ENCODE peak calls at places on chromosomes 4 and X, in eight cellular contexts. One of them, this sample, is unnamed.

GRCh38 chr4:42417491-42417890 is 20.2 kb downstream of the SHISA3 start:
- DNase-seq in cardiac muscle cell: no peak
- DNase-seq in NT2/D1: no peak
- DNase-seq in naive thymus-derived CD4-positive, alpha-beta T cell: no peak
- DNase-seq in aorta: no peak
- DNase-seq in A549: no peak
- DNase-seq in hepatocyte: no peak
- DNase-seq in right lobe of liver: no peak
- DNase-seq in this sample: no peak

GRCh38 chr4:89599026-89599425 is 237.9 kb downstream of the SNCA start:
- DNase-seq in hepatocyte: no peak
- DNase-seq in cardiac muscle cell: no peak
- DNase-seq in A549: no peak
- DNase-seq in aorta: no peak
- DNase-seq in NT2/D1: no peak
- DNase-seq in naive thymus-derived CD4-positive, alpha-beta T cell: no peak
- DNase-seq in right lobe of liver: no peak
- DNase-seq in this sample: no peak

GRCh38 chrX:140507982-140508305 is 3.1 kb upstream of the SOX3 start:
- DNase-seq in right lobe of liver: no peak
- DNase-seq in A549: no peak
- DNase-seq in aorta: no peak
- DNase-seq in NT2/D1: peak; percentile 54
- DNase-seq in hepatocyte: peak; percentile 30
- DNase-seq in naive thymus-derived CD4-positive, alpha-beta T cell: no peak
- DNase-seq in cardiac muscle cell: peak; percentile 64
- DNase-seq in this sample: no peak

GRCh38 chr4:176387571-176387970 is 67.8 kb downstream of the SPCS3 start:
- DNase-seq in A549: no peak
- DNase-seq in right lobe of liver: no peak
- DNase-seq in naive thymus-derived CD4-positive, alpha-beta T cell: no peak
- DNase-seq in NT2/D1: no peak
- DNase-seq in hepatocyte: no peak
- DNase-seq in cardiac muscle cell: no peak
- DNase-seq in aorta: no peak
- DNase-seq in this sample: no peak

GRCh38 chr4:102007959-102008425 is 217.5 kb downstream of the BANK1 start:
- DNase-seq in cardiac muscle cell: no peak
- DNase-seq in naive thymus-derived CD4-positive, alpha-beta T cell: no peak
- DNase-seq in hepatocyte: no peak
- DNase-seq in NT2/D1: no peak
- DNase-seq in right lobe of liver: no peak
- DNase-seq in aorta: no peak
- DNase-seq in A549: no peak
- DNase-seq in this sample: no peak

GRCh38 chr4:152591361-152591760 is 55.5 kb upstream of the FBXW7 start:
- DNase-seq in aorta: peak; percentile 45
- DNase-seq in right lobe of liver: peak; percentile 29
- DNase-seq in naive thymus-derived CD4-positive, alpha-beta T cell: peak; percentile 33
- DNase-seq in NT2/D1: no peak
- DNase-seq in cardiac muscle cell: peak; percentile 61
- DNase-seq in hepatocyte: peak; percentile 65
- DNase-seq in A549: no peak
- DNase-seq in this sample: no peak

GRCh38 chr4:19130836-19131235 is 1109.3 kb upstream of the LCORL start:
- DNase-seq in hepatocyte: no peak
- DNase-seq in cardiac muscle cell: no peak
- DNase-seq in right lobe of liver: no peak
- DNase-seq in NT2/D1: no peak
- DNase-seq in naive thymus-derived CD4-positive, alpha-beta T cell: no peak
- DNase-seq in A549: no peak
- DNase-seq in aorta: no peak
- DNase-seq in this sample: no peak

GRCh38 chr4:102665527-102665926 is 95.2 kb downstream of the MANBA start:
- DNase-seq in naive thymus-derived CD4-positive, alpha-beta T cell: no peak
- DNase-seq in hepatocyte: no peak
- DNase-seq in A549: no peak
- DNase-seq in NT2/D1: no peak
- DNase-seq in aorta: no peak
- DNase-seq in right lobe of liver: no peak
- DNase-seq in cardiac muscle cell: no peak
- DNase-seq in this sample: no peak

GRCh38 chr4:3111461-3111860 is 37.0 kb downstream of the HTT start:
- DNase-seq in A549: no peak
- DNase-seq in aorta: no peak
- DNase-seq in naive thymus-derived CD4-positive, alpha-beta T cell: no peak
- DNase-seq in cardiac muscle cell: no peak
- DNase-seq in right lobe of liver: no peak
- DNase-seq in NT2/D1: no peak
- DNase-seq in hepatocyte: peak; percentile 21
- DNase-seq in this sample: no peak

GRCh38 chrX:151174581-151175282 is 1.7 kb upstream of the GPR50 start:
- DNase-seq in right lobe of liver: no peak
- DNase-seq in aorta: no peak
- DNase-seq in A549: no peak
- DNase-seq in hepatocyte: no peak
- DNase-seq in naive thymus-derived CD4-positive, alpha-beta T cell: no peak
- DNase-seq in NT2/D1: no peak
- DNase-seq in cardiac muscle cell: peak; percentile 15
- DNase-seq in this sample: no peak

GRCh38 chr4:15489551-15489950 is 19.9 kb downstream of the CC2D2A start:
- DNase-seq in aorta: no peak
- DNase-seq in NT2/D1: no peak
- DNase-seq in right lobe of liver: no peak
- DNase-seq in A549: no peak
- DNase-seq in cardiac muscle cell: no peak
- DNase-seq in hepatocyte: no peak
- DNase-seq in naive thymus-derived CD4-positive, alpha-beta T cell: no peak
- DNase-seq in this sample: no peak

GRCh38 chr4:86909540-86909939 is 17.3 kb upstream of the C4orf36 start:
- DNase-seq in hepatocyte: no peak
- DNase-seq in cardiac muscle cell: no peak
- DNase-seq in naive thymus-derived CD4-positive, alpha-beta T cell: no peak
- DNase-seq in right lobe of liver: no peak
- DNase-seq in A549: no peak
- DNase-seq in aorta: no peak
- DNase-seq in NT2/D1: no peak
- DNase-seq in this sample: no peak

GRCh38 chr4:87974856-87975462 is 555 bp upstream of the SPP1 start:
- DNase-seq in cardiac muscle cell: peak; percentile 27
- DNase-seq in NT2/D1: no peak
- DNase-seq in naive thymus-derived CD4-positive, alpha-beta T cell: no peak
- DNase-seq in A549: peak; percentile 7
- DNase-seq in right lobe of liver: peak; percentile 83
- DNase-seq in aorta: no peak
- DNase-seq in hepatocyte: no peak
- DNase-seq in this sample: no peak

GRCh38 chr4:24664956-24665355 is 80.6 kb upstream of the DHX15 start:
- DNase-seq in hepatocyte: no peak
- DNase-seq in A549: no peak
- DNase-seq in naive thymus-derived CD4-positive, alpha-beta T cell: no peak
- DNase-seq in right lobe of liver: no peak
- DNase-seq in NT2/D1: no peak
- DNase-seq in cardiac muscle cell: no peak
- DNase-seq in aorta: no peak
- DNase-seq in this sample: no peak

GRCh38 chr4:16199132-16199531 is 27.1 kb downstream of the TAPT1 start:
- DNase-seq in naive thymus-derived CD4-positive, alpha-beta T cell: no peak
- DNase-seq in cardiac muscle cell: peak; percentile 20
- DNase-seq in hepatocyte: peak; percentile 40
- DNase-seq in aorta: no peak
- DNase-seq in NT2/D1: no peak
- DNase-seq in A549: no peak
- DNase-seq in right lobe of liver: no peak
- DNase-seq in this sample: no peak

GRCh38 chr4:71974681-71975080 is 57.1 kb upstream of the NPFFR2 start:
- DNase-seq in cardiac muscle cell: no peak
- DNase-seq in hepatocyte: peak; percentile 9
- DNase-seq in right lobe of liver: no peak
- DNase-seq in aorta: no peak
- DNase-seq in NT2/D1: no peak
- DNase-seq in A549: no peak
- DNase-seq in naive thymus-derived CD4-positive, alpha-beta T cell: no peak
- DNase-seq in this sample: no peak

GRCh38 chr4:73721901-73722300 is 18.5 kb upstream of the CXCL8 start:
- DNase-seq in aorta: no peak
- DNase-seq in A549: no peak
- DNase-seq in hepatocyte: no peak
- DNase-seq in cardiac muscle cell: no peak
- DNase-seq in naive thymus-derived CD4-positive, alpha-beta T cell: no peak
- DNase-seq in right lobe of liver: no peak
- DNase-seq in NT2/D1: no peak
- DNase-seq in this sample: no peak

GRCh38 chr4:76078033-76078613 is 3.6 kb downstream of the ART3 start:
- DNase-seq in NT2/D1: no peak
- DNase-seq in naive thymus-derived CD4-positive, alpha-beta T cell: no peak
- DNase-seq in cardiac muscle cell: peak; percentile 26
- DNase-seq in aorta: no peak
- DNase-seq in A549: no peak
- DNase-seq in right lobe of liver: no peak
- DNase-seq in hepatocyte: no peak
- DNase-seq in this sample: no peak

GRCh38 chr4:153788419-153789276 is at the start of gene SFRP2:
- DNase-seq in right lobe of liver: peak; percentile 25
- DNase-seq in A549: no peak
- DNase-seq in cardiac muscle cell: peak; percentile 53
- DNase-seq in NT2/D1: peak; percentile 81
- DNase-seq in aorta: peak; percentile 58
- DNase-seq in naive thymus-derived CD4-positive, alpha-beta T cell: no peak
- DNase-seq in hepatocyte: no peak
- DNase-seq in this sample: no peak

GRCh38 chr4:77699731-77700210 is 94.2 kb downstream of the CXCL13 start:
- DNase-seq in naive thymus-derived CD4-positive, alpha-beta T cell: no peak
- DNase-seq in A549: no peak
- DNase-seq in cardiac muscle cell: peak; percentile 71
- DNase-seq in right lobe of liver: no peak
- DNase-seq in aorta: no peak
- DNase-seq in hepatocyte: peak; percentile 67
- DNase-seq in NT2/D1: peak; percentile 30
- DNase-seq in this sample: no peak

GRCh38 chr4:151661873-151662272 is 98.9 kb downstream of the GATB start:
- DNase-seq in right lobe of liver: no peak
- DNase-seq in hepatocyte: no peak
- DNase-seq in naive thymus-derived CD4-positive, alpha-beta T cell: no peak
- DNase-seq in NT2/D1: no peak
- DNase-seq in aorta: no peak
- DNase-seq in A549: no peak
- DNase-seq in cardiac muscle cell: no peak
- DNase-seq in this sample: no peak

GRCh38 chr4:6465985-6466384 is 6.4 kb downstream of the PPP2R2C start:
- DNase-seq in naive thymus-derived CD4-positive, alpha-beta T cell: no peak
- DNase-seq in hepatocyte: no peak
- DNase-seq in A549: no peak
- DNase-seq in aorta: no peak
- DNase-seq in right lobe of liver: no peak
- DNase-seq in NT2/D1: no peak
- DNase-seq in cardiac muscle cell: no peak
- DNase-seq in this sample: no peak

GRCh38 chrX:71846429-71846828 is 64.2 kb upstream of the NHSL2 start:
- DNase-seq in A549: no peak
- DNase-seq in NT2/D1: no peak
- DNase-seq in aorta: no peak
- DNase-seq in cardiac muscle cell: no peak
- DNase-seq in naive thymus-derived CD4-positive, alpha-beta T cell: no peak
- DNase-seq in right lobe of liver: no peak
- DNase-seq in hepatocyte: peak; percentile 49
- DNase-seq in this sample: no peak

GRCh38 chr4:32624943-32625603 is 1904.9 kb downstream of the PCDH7 start:
- DNase-seq in aorta: no peak
- DNase-seq in cardiac muscle cell: no peak
- DNase-seq in A549: no peak
- DNase-seq in NT2/D1: no peak
- DNase-seq in hepatocyte: no peak
- DNase-seq in naive thymus-derived CD4-positive, alpha-beta T cell: no peak
- DNase-seq in right lobe of liver: no peak
- DNase-seq in this sample: no peak
- H3K4me3 ChIP-seq in aorta: no peak overlapping the region
- H3K4me3 ChIP-seq in cardiac muscle cell: no peak overlapping the region
- H3K4me3 ChIP-seq in A549: no peak overlapping the region
- H3K4me3 ChIP-seq in NT2/D1: no peak overlapping the region
- H3K4me3 ChIP-seq in hepatocyte: no peak overlapping the region
- H3K4me3 ChIP-seq in naive thymus-derived CD4-positive, alpha-beta T cell: no peak overlapping the region
- H3K4me3 ChIP-seq in right lobe of liver: no peak overlapping the region
- H3K4me3 ChIP-seq in this sample: no peak overlapping the region

GRCh38 chrX:40172980-40173661 is 75.4 kb upstream of the BCOR start:
- DNase-seq in cardiac muscle cell: no peak
- DNase-seq in A549: no peak
- DNase-seq in aorta: no peak
- DNase-seq in NT2/D1: no peak
- DNase-seq in right lobe of liver: no peak
- DNase-seq in hepatocyte: no peak
- DNase-seq in naive thymus-derived CD4-positive, alpha-beta T cell: no peak
- DNase-seq in this sample: no peak
- H3K4me1 ChIP-seq in cardiac muscle cell: peaks cover 33% of the 10 kb centered on the region
- H3K4me1 ChIP-seq in A549: peaks cover 17% of the 10 kb centered on the region
- H3K4me1 ChIP-seq in aorta: no peaks in the 10 kb centered on the region
- H3K4me1 ChIP-seq in NT2/D1: peaks cover 3% of the 10 kb centered on the region
- H3K4me1 ChIP-seq in right lobe of liver: peaks cover 20% of the 10 kb centered on the region
- H3K4me1 ChIP-seq in hepatocyte: peaks cover 77% of the 10 kb centered on the region
- H3K4me1 ChIP-seq in naive thymus-derived CD4-positive, alpha-beta T cell: peaks cover 20% of the 10 kb centered on the region
- H3K4me1 ChIP-seq in this sample: peaks cover 36% of the 10 kb centered on the region

GRCh38 chr4:56757821-56758400 is 63.6 kb downstream of the SPINK2 start:
- DNase-seq in right lobe of liver: peak; percentile 23
- DNase-seq in hepatocyte: peak; percentile 93
- DNase-seq in aorta: peak; percentile 72
- DNase-seq in naive thymus-derived CD4-positive, alpha-beta T cell: peak; percentile 68
- DNase-seq in NT2/D1: peak; percentile 57
- DNase-seq in cardiac muscle cell: peak; percentile 65
- DNase-seq in A549: peak; percentile 68
- DNase-seq in this sample: peak; percentile 79
- H3K4me3 ChIP-seq in right lobe of liver: no peak overlapping the region
- H3K4me3 ChIP-seq in hepatocyte: no peak overlapping the region
- H3K4me3 ChIP-seq in aorta: no peak overlapping the region
- H3K4me3 ChIP-seq in naive thymus-derived CD4-positive, alpha-beta T cell: peak overlapping the region; percentile 46
- H3K4me3 ChIP-seq in NT2/D1: no peak overlapping the region
- H3K4me3 ChIP-seq in cardiac muscle cell: no peak overlapping the region
- H3K4me3 ChIP-seq in A549: no peak overlapping the region
- H3K4me3 ChIP-seq in this sample: peak overlapping the region; percentile 54

GRCh38 chr4:184400891-184401290 is 73.5 kb downstream of the IRF2 start:
- DNase-seq in NT2/D1: no peak
- DNase-seq in right lobe of liver: no peak
- DNase-seq in hepatocyte: no peak
- DNase-seq in aorta: no peak
- DNase-seq in A549: no peak
- DNase-seq in cardiac muscle cell: no peak
- DNase-seq in naive thymus-derived CD4-positive, alpha-beta T cell: no peak
- DNase-seq in this sample: no peak

GRCh38 chr4:184400375-184400870 is 73.9 kb downstream of the IRF2 start:
- DNase-seq in aorta: peak; percentile 71
- DNase-seq in right lobe of liver: peak; percentile 34
- DNase-seq in naive thymus-derived CD4-positive, alpha-beta T cell: no peak
- DNase-seq in NT2/D1: no peak
- DNase-seq in A549: no peak
- DNase-seq in hepatocyte: no peak
- DNase-seq in cardiac muscle cell: no peak
- DNase-seq in this sample: no peak

GRCh38 chr4:184397516-184398163 is 76.7 kb downstream of the IRF2 start:
- DNase-seq in naive thymus-derived CD4-positive, alpha-beta T cell: no peak
- DNase-seq in NT2/D1: no peak
- DNase-seq in aorta: no peak
- DNase-seq in hepatocyte: no peak
- DNase-seq in A549: no peak
- DNase-seq in right lobe of liver: no peak
- DNase-seq in cardiac muscle cell: no peak
- DNase-seq in this sample: no peak

GRCh38 chr4:184398741-184399504 is 75.4 kb downstream of the IRF2 start:
- DNase-seq in right lobe of liver: no peak
- DNase-seq in NT2/D1: no peak
- DNase-seq in A549: no peak
- DNase-seq in cardiac muscle cell: no peak
- DNase-seq in naive thymus-derived CD4-positive, alpha-beta T cell: no peak
- DNase-seq in hepatocyte: no peak
- DNase-seq in aorta: no peak
- DNase-seq in this sample: no peak

GRCh38 chr4:184399505-184399893 is 74.9 kb downstream of the IRF2 start:
- DNase-seq in aorta: no peak
- DNase-seq in naive thymus-derived CD4-positive, alpha-beta T cell: no peak
- DNase-seq in NT2/D1: no peak
- DNase-seq in A549: no peak
- DNase-seq in cardiac muscle cell: no peak
- DNase-seq in right lobe of liver: no peak
- DNase-seq in hepatocyte: no peak
- DNase-seq in this sample: no peak
- H3K4me1 ChIP-seq in aorta: peaks cover 8% of the 10 kb centered on the region
- H3K4me1 ChIP-seq in naive thymus-derived CD4-positive, alpha-beta T cell: no peaks in the 10 kb centered on the region
- H3K4me1 ChIP-seq in NT2/D1: no peaks in the 10 kb centered on the region
- H3K4me1 ChIP-seq in A549: peaks cover 13% of the 10 kb centered on the region
- H3K4me1 ChIP-seq in cardiac muscle cell: no peaks in the 10 kb centered on the region
- H3K4me1 ChIP-seq in right lobe of liver: no peaks in the 10 kb centered on the region
- H3K4me1 ChIP-seq in hepatocyte: peaks cover 7% of the 10 kb centered on the region
- H3K4me1 ChIP-seq in this sample: no peaks in the 10 kb centered on the region